ENCODE peak calls at places on chromosome 13, in four cellular contexts. One of them, this sample, is unnamed. For H3K36me3, the result is how much of the 10 kb centered on the place peaks cover.

GRCh38 chr13:74770361-74770760 is 636.2 kb upstream of the KLF12 start:
- ATAC-seq in HepG2: no peak
- ATAC-seq in K562: no peak
- ATAC-seq in upper lobe of left lung: no peak
- ATAC-seq in this sample: no peak

GRCh38 chr13:110726726-110727125 is 13.2 kb downstream of the ING1 start:
- ATAC-seq in upper lobe of left lung: no peak
- ATAC-seq in K562: peak
- ATAC-seq in HepG2: no peak
- ATAC-seq in this sample: no peak

GRCh38 chr13:62931901-62932883 is 1516.5 kb upstream of the PCDH20 start:
- ATAC-seq in K562: no peak
- ATAC-seq in upper lobe of left lung: no peak
- ATAC-seq in HepG2: no peak
- ATAC-seq in this sample: no peak

GRCh38 chr13:44132710-44133109 is 240.9 kb upstream of the SERP2 start:
- ATAC-seq in K562: no peak
- ATAC-seq in upper lobe of left lung: peak
- ATAC-seq in HepG2: no peak
- ATAC-seq in this sample: peak

GRCh38 chr13:94858856-94859811 is 146.8 kb upstream of the SOX21 start:
- ATAC-seq in K562: no peak
- ATAC-seq in upper lobe of left lung: peak
- ATAC-seq in HepG2: no peak
- ATAC-seq in this sample: peak

GRCh38 chr13:44786724-44787123 is 202.5 kb downstream of the NUFIP1 start:
- ATAC-seq in K562: no peak
- ATAC-seq in HepG2: no peak
- ATAC-seq in upper lobe of left lung: no peak
- ATAC-seq in this sample: no peak

GRCh38 chr13:30153871-30154426 is 153.4 kb downstream of the KATNAL1 start:
- ATAC-seq in HepG2: peak
- ATAC-seq in upper lobe of left lung: no peak
- ATAC-seq in K562: no peak
- ATAC-seq in this sample: no peak

GRCh38 chr13:67229438-67230242 is 496 bp downstream of the PCDH9 start:
- ATAC-seq in K562: no peak
- ATAC-seq in upper lobe of left lung: no peak
- ATAC-seq in HepG2: no peak
- ATAC-seq in this sample: peak

GRCh38 chr13:80237646-80238045 is 103.3 kb downstream of the SPRY2 start:
- ATAC-seq in HepG2: no peak
- ATAC-seq in K562: no peak
- ATAC-seq in upper lobe of left lung: no peak
- ATAC-seq in this sample: no peak

GRCh38 chr13:99895428-99895998 is 76.1 kb downstream of the ZIC5 start:
- ATAC-seq in K562: no peak
- ATAC-seq in HepG2: no peak
- ATAC-seq in upper lobe of left lung: no peak
- ATAC-seq in this sample: no peak

GRCh38 chr13:25114220-25114619 is 18.3 kb downstream of the PABPC3 start:
- ATAC-seq in upper lobe of left lung: peak
- ATAC-seq in K562: peak
- ATAC-seq in HepG2: peak
- ATAC-seq in this sample: no peak

GRCh38 chr13:43036386-43037220 is 13.2 kb downstream of the DNAJC15 start:
- ATAC-seq in HepG2: no peak
- ATAC-seq in K562: no peak
- ATAC-seq in upper lobe of left lung: peak
- ATAC-seq in this sample: no peak

GRCh38 chr13:42715909-42716308 is 65.5 kb upstream of the FAM216B start:
- ATAC-seq in K562: no peak
- ATAC-seq in HepG2: no peak
- ATAC-seq in upper lobe of left lung: no peak
- ATAC-seq in this sample: no peak

GRCh38 chr13:75760182-75760981 is 124.3 kb downstream of the LMO7 start:
- ATAC-seq in HepG2: peak
- ATAC-seq in upper lobe of left lung: peak
- ATAC-seq in K562: peak
- ATAC-seq in this sample: peak

GRCh38 chr13:53732664-53733063 is 704.1 kb downstream of the OLFM4 start:
- ATAC-seq in upper lobe of left lung: no peak
- ATAC-seq in HepG2: no peak
- ATAC-seq in K562: no peak
- ATAC-seq in this sample: no peak

GRCh38 chr13:32045963-32046785 is 14.6 kb downstream of the FRY start:
- ATAC-seq in upper lobe of left lung: no peak
- ATAC-seq in HepG2: peak
- ATAC-seq in K562: no peak
- ATAC-seq in this sample: peak

GRCh38 chr13:97460004-97460756 is 26.2 kb downstream of the RAP2A start:
- ATAC-seq in upper lobe of left lung: no peak
- ATAC-seq in K562: no peak
- ATAC-seq in HepG2: no peak
- ATAC-seq in this sample: no peak

GRCh38 chr13:26561636-26562537 is 4.4 kb downstream of the WASF3 start:
- ATAC-seq in K562: no peak
- ATAC-seq in HepG2: no peak
- ATAC-seq in upper lobe of left lung: peak
- ATAC-seq in this sample: no peak

GRCh38 chr13:27432180-27432579 is 7.8 kb downstream of the GTF3A start:
- ATAC-seq in K562: no peak
- ATAC-seq in HepG2: no peak
- ATAC-seq in upper lobe of left lung: no peak
- ATAC-seq in this sample: no peak

GRCh38 chr13:109904218-109904617 is 117.8 kb upstream of the IRS2 start:
- ATAC-seq in upper lobe of left lung: no peak
- ATAC-seq in K562: peak
- ATAC-seq in HepG2: no peak
- ATAC-seq in this sample: no peak

GRCh38 chr13:80276371-80277289 is 64.3 kb downstream of the SPRY2 start:
- ATAC-seq in K562: no peak
- ATAC-seq in HepG2: peak
- ATAC-seq in upper lobe of left lung: no peak
- ATAC-seq in this sample: peak

GRCh38 chr13:20462921-20463320 is 62.7 kb downstream of the CRYL1 start:
- ATAC-seq in K562: peak
- ATAC-seq in upper lobe of left lung: no peak
- ATAC-seq in HepG2: no peak
- ATAC-seq in this sample: no peak

GRCh38 chr13:83730674-83731073 is 151.6 kb downstream of the SLITRK1 start:
- ATAC-seq in K562: no peak
- ATAC-seq in HepG2: no peak
- ATAC-seq in upper lobe of left lung: no peak
- ATAC-seq in this sample: no peak

GRCh38 chr13:54875111-54875510 is 1846.5 kb downstream of the OLFM4 start:
- ATAC-seq in K562: no peak
- ATAC-seq in HepG2: no peak
- ATAC-seq in upper lobe of left lung: no peak
- ATAC-seq in this sample: no peak

GRCh38 chr13:65985632-65986031 is 1244.5 kb downstream of the PCDH9 start:
- ATAC-seq in K562: no peak
- ATAC-seq in HepG2: peak
- ATAC-seq in upper lobe of left lung: no peak
- ATAC-seq in this sample: no peak

GRCh38 chr13:86933676-86934075 is 737.5 kb upstream of the SLITRK5 start:
- ATAC-seq in K562: no peak
- ATAC-seq in upper lobe of left lung: no peak
- ATAC-seq in HepG2: no peak
- ATAC-seq in this sample: no peak

DNA sequence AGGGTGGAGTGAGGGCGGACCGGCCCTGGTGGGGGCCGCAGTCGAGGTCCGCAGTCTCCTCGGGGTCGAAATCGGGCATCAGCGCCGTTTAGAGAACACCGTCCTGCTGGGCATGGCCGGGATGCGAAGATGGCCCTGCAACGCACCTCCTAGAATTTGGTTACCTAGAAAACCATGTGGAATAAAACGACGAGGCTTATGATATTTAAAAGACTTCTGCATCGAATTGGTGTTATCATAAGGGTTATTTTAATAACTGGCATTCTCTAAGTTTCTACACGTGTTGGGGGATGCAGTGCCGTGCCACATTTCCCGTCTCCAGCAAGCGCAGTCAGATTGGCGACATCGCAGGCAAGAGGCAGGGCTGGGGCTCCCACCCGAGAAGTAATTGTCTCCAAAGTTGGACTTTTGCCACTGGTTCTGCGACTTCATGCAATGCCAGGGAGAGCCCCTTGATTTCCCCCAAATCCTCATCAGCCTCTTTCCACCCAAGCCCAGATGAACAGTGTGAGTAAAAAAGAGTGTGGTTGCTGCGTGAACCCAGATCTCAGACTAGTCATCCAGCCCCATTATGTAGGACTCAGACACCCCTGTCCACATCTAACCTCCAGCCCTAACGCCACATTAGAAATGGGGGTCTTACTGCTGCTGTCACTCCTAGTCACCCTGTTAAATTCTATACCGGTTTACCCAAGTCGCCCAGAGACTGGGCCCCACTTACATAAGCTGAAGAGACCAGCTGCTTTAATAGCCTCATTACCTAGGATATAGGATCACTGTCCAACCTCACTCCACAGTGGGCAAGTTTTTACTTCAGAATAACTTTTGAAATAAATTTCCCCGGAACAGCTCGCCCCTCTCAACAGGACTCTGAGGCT is 571 bp upstream of the DHRS12 start:
- ATAC-seq in HepG2: no peak
- ATAC-seq in K562: no peak
- ATAC-seq in upper lobe of left lung: no peak
- ATAC-seq in this sample: no peak
- TF ChIP-seq EP300 in HepG2: no peak
- TF ChIP-seq EP300 in K562: no peak
- TF ChIP-seq EP300 in upper lobe of left lung: no peak
- TF ChIP-seq EP300 in this sample: no peak

DNA sequence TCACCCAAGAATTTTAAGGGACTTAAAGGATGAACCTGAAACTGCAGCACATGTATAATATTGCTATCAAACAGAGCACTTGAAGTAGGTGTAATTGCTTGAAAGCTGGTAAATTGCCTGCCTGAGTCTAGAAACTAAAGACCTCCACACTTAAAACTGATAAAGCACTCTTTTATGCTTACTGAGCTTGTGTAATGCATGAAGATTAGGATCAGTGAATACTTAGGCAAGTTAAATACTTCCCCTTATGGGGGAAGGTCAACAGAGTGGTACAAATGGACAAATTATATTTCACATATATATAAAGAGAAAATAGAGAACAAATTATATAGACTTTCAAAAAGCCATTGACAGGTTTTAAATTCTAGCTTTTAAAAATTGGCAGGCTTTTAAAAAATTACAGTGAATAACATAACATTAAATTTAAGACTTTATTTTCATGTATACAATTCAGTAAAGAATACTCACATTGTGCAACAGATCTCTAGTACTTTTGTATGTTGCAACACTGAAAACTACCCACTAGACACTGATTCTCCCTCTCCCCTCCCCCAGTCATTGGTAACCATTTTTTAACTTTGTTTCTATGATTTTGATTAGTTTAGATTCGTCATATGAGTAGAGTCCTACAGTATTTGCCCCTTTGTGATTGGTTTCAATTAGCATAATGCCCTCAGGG is 23.9 kb downstream of the PIBF1 start:
- ATAC-seq in upper lobe of left lung: no peak
- ATAC-seq in K562: peak
- ATAC-seq in HepG2: peak
- ATAC-seq in this sample: no peak
- H3K36me3 ChIP-seq in upper lobe of left lung: under half
- H3K36me3 ChIP-seq in K562: under half
- H3K36me3 ChIP-seq in HepG2: under half
- H3K36me3 ChIP-seq in this sample: under half

GRCh38 chr13:113552786-113553540 is 31.6 kb upstream of the TFDP1 start:
- ATAC-seq in HepG2: no peak
- ATAC-seq in upper lobe of left lung: no peak
- ATAC-seq in K562: no peak
- ATAC-seq in this sample: no peak

GRCh38 chr13:113548778-113549621 is 35.6 kb upstream of the TFDP1 start:
- ATAC-seq in HepG2: no peak
- ATAC-seq in K562: peak
- ATAC-seq in upper lobe of left lung: no peak
- ATAC-seq in this sample: peak

GRCh38 chr13:113550453-113550852 is 34.1 kb upstream of the TFDP1 start:
- ATAC-seq in K562: no peak
- ATAC-seq in HepG2: no peak
- ATAC-seq in upper lobe of left lung: no peak
- ATAC-seq in this sample: no peak

GRCh38 chr13:113552079-113552478 is 32.5 kb upstream of the TFDP1 start:
- ATAC-seq in upper lobe of left lung: no peak
- ATAC-seq in HepG2: no peak
- ATAC-seq in K562: no peak
- ATAC-seq in this sample: no peak

DNA sequence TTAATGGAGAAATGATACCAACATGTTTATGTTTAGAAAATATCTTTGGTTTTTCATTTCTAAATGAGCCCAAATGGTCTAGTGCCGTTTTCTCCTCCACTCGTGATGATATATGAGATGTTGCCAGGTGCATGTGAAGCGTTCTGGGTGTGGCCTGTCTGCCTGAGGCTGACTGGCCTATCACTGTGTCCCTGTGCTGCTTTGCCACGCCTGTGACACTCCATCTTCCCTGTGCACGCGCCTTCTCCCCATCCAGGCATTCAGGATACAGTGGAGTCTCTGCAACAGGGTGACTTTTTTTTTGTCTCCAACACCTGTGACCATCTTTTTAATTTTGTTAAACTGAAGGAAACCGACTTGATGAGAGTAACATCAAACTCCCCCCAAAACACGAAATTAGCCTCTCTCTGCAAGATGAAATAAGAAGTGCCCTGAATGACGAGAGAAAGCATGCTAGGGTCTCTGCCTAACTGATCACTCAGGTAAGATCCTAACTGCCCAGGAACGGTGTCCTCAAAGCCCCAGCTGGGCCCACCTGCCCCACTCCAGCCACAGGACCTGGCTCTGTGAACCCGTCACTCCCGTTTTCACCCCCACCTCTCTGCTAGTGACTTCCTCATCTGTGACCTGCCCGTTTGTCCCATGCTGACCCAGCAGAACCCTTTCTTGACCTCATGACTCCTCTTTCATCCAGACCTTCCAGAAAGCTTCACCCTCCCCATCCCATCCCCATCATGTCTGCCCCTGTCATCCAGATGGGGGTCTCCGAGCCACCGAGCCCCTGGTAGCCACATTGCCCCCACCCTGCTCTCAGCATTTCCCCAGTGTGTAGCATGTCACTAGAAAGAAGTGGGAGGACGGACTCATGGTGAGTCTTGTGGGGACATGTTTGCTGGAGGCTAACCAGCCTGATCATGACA is 33.2 kb upstream of the TFDP1 start:
- ATAC-seq in upper lobe of left lung: no peak
- ATAC-seq in HepG2: no peak
- ATAC-seq in K562: no peak
- ATAC-seq in this sample: no peak
- TF ChIP-seq POLR2AphosphoS5 in upper lobe of left lung: no peak
- TF ChIP-seq POLR2AphosphoS5 in HepG2: no peak
- TF ChIP-seq POLR2AphosphoS5 in K562: no peak
- TF ChIP-seq POLR2AphosphoS5 in this sample: no peak

DNA sequence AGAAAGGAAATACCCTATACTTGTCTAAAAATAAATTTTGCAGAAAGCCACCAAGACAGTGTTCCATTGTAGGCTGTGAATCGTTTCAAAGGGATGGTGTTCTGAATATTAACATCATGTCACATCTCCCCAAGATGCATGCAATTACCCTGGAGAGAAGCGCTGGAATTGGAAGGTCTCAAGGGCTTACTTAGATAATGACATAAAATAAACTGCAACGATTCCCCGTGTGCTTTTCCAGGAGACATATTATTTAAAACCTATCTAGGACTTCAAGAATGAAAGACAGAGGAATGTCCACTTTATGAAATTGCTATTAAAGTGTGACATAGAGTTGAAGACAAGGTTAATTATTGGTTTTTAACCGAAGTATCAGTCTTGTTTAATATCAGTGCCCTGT is 91.8 kb downstream of the EFNB2 start:
- ATAC-seq in K562: no peak
- ATAC-seq in upper lobe of left lung: no peak
- ATAC-seq in HepG2: no peak
- ATAC-seq in this sample: no peak
- TF ChIP-seq EP300 in K562: no peak
- TF ChIP-seq EP300 in upper lobe of left lung: no peak
- TF ChIP-seq EP300 in HepG2: no peak
- TF ChIP-seq EP300 in this sample: no peak